ENCODE peak calls at places on chromosomes 4 and X, in eight cellular contexts. Y, Z, S, R, E, G, V and L are unnamed samples.

GRCh38 chrX:109684136-109684535 is 48.9 kb downstream of the ACSL4 start:
- DNase-seq in E (no peak), Z (no peak), S (no peak), V (no peak), G (peak; percentile 19), Y (no peak), R (no peak), L (no peak)

GRCh38 chr4:98793658-98794057 is 135.2 kb upstream of the TSPAN5 start:
- DNase-seq in S (no peak), Z (no peak), R (no peak), E (no peak), G (no peak), Y (no peak), V (no peak), L (no peak)

GRCh38 chr4:3229964-3230363 is 19.0 kb upstream of the MSANTD1 start:
- DNase-seq in E (no peak), G (no peak), R (no peak), Y (no peak), Z (no peak), S (no peak), V (peak; percentile 34), L (no peak)

GRCh38 chr4:118139241-118139640 is 105.0 kb downstream of the NDST3 start:
- DNase-seq in Y (no peak), R (peak; percentile 33), S (no peak), E (no peak), V (no peak), Z (no peak), G (no peak), L (no peak)

GRCh38 chr4:41749650-41750049 is 1.1 kb upstream of the PHOX2B start:
- DNase-seq in Z (no peak), Y (no peak), R (no peak), S (no peak), V (no peak), E (no peak), G (no peak), L (no peak)

GRCh38 chr4:84529169-84529751 is 30.2 kb upstream of the NKX6-1 start:
- DNase-seq in V (no peak), Z (no peak), E (peak; percentile 22), G (peak; percentile 11), R (peak; percentile 32), S (no peak), Y (no peak), L (no peak)

GRCh38 chrX:78540171-78540570 is 119.0 kb downstream of the RTL3 start:
- DNase-seq in V (no peak), R (no peak), Z (no peak), S (no peak), G (no peak), E (no peak), Y (no peak), L (no peak)

GRCh38 chr4:94833394-94833793 is 75.6 kb downstream of the BMPR1B start:
- DNase-seq in S (no peak), R (no peak), Y (no peak), V (no peak), G (peak; percentile 11), Z (no peak), E (no peak), L (no peak)

GRCh38 chrX:10015711-10016515 is 48.8 kb downstream of the CLDN34 start:
- DNase-seq in R (no peak), S (no peak), V (peak; percentile 59), Z (peak; percentile 39), G (peak; percentile 35), Y (peak; percentile 39), E (peak; percentile 22), L (peak; percentile 17)

GRCh38 chr4:87270144-87270543 is 49.7 kb upstream of the KLHL8 start:
- DNase-seq in G (peak; percentile 52), S (no peak), Z (peak; percentile 5), E (no peak), V (no peak), R (peak; percentile 60), Y (peak; percentile 20), L (no peak)

GRCh38 chr4:185914583-185915199 is 102.7 kb upstream of the SORBS2 start:
- DNase-seq in V (no peak), E (no peak), G (peak; percentile 82), R (no peak), S (no peak), Z (no peak), Y (no peak), L (no peak)

GRCh38 chrX:1592128-1592862 is 891 bp downstream of the AKAP17A start:
- DNase-seq in E (peak; percentile 72), Z (peak; percentile 19), R (peak; percentile 58), Y (peak; percentile 11), S (no peak), G (peak; percentile 5), V (no peak), L (peak; percentile 36)

GRCh38 chrX:46407036-46407752 is 138.0 kb downstream of the ZNF674 start:
- DNase-seq in E (no peak), S (no peak), Y (no peak), V (no peak), R (no peak), Z (no peak), G (no peak), L (no peak)

GRCh38 chr4:104393649-104394048 is 101.0 kb downstream of the CXXC4 start:
- DNase-seq in S (no peak), Z (no peak), G (no peak), V (no peak), E (no peak), Y (no peak), R (no peak), L (no peak)

GRCh38 chr4:70753630-70754029 is 31.9 kb downstream of the RUFY3 start:
- DNase-seq in V (no peak), G (no peak), Z (no peak), R (no peak), S (no peak), Y (no peak), E (no peak), L (no peak)

GRCh38 chr4:107299646-107300045 is 263.5 kb upstream of the DKK2 start:
- DNase-seq in Y (no peak), E (no peak), G (peak; percentile 47), S (no peak), R (no peak), V (no peak), Z (no peak), L (no peak)

DNA sequence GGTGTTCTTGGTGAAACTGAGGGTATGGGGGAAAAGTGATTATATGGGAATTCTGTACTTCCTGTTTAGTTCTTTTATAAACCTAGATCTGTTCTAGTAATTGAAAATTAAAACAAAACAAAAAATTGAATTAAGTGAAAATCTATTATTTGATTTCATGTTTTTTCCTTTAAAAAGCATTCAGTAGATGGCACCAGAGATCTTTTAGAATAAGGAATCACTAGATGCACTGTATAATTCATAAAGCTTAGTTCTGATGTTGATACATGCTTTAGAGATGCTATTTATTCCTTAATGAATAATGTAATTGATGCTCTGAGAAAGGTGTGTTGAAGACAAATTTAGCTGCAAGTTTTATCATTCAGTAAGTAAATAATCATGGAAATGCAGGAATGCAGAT is 87.3 kb downstream of the LCORL start:
- DNase-seq in Z (no peak), E (no peak), R (no peak), V (no peak), G (peak; percentile 14), Y (no peak), S (no peak), L (no peak)
- TF ChIP-seq CTCF in Z (no peak), E (no peak), R (no peak), V (no peak), G (peak; percentile 52), Y (no peak), S (no peak), L (no peak)

GRCh38 chrX:134908235-134908834 is 82.5 kb upstream of the SMIM10 start:
- DNase-seq in R (peak; percentile 49), Z (no peak), S (no peak), G (peak; percentile 65), Y (no peak), E (no peak), V (no peak), L (no peak)
- TF ChIP-seq CTCF in R (peak; percentile 18), Z (no peak), S (no peak), G (peak; percentile 42), Y (no peak), E (peak; percentile 30), V (no peak), L (no peak)

GRCh38 chrX:54746928-54747327 is 51.1 kb downstream of the ITIH6 start:
- DNase-seq in Z (no peak), Y (no peak), V (no peak), R (no peak), G (no peak), E (no peak), S (no peak), L (no peak)

GRCh38 chrX:54747713-54748393 is 50.2 kb downstream of the ITIH6 start:
- DNase-seq in E (no peak), S (no peak), Z (no peak), Y (no peak), V (no peak), R (no peak), G (no peak), L (no peak)

GRCh38 chrX:54748626-54749025 is 49.4 kb downstream of the ITIH6 start:
- DNase-seq in R (no peak), G (no peak), S (no peak), V (no peak), Y (no peak), Z (no peak), E (no peak), L (no peak)

DNA sequence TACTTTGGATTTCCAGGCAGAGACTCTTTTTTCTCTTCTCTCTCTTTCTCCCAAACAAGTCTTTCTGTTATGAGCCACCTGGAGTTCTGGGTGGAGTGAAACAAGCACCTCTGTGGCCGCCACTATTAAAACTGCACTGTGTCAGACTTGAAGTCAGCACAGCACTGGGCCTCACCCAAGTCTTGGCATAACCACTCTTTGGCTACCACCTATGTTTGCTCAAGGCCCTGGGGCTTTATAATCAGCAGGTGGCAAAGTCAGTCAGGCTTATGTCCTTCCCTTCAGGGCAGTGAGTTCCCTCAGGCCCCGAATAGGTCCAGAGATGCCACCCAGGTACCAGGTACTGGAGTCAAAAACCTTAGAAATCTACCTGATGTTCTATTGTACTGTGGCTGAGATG is 52.4 kb downstream of the ITIH6 start:
- DNase-seq in Z (no peak), E (no peak), G (no peak), V (no peak), S (no peak), Y (no peak), R (no peak), L (no peak)
- TF ChIP-seq CTCF in Z (no peak), E (no peak), G (no peak), V (no peak), S (no peak), Y (no peak), R (no peak), L (no peak)

DNA sequence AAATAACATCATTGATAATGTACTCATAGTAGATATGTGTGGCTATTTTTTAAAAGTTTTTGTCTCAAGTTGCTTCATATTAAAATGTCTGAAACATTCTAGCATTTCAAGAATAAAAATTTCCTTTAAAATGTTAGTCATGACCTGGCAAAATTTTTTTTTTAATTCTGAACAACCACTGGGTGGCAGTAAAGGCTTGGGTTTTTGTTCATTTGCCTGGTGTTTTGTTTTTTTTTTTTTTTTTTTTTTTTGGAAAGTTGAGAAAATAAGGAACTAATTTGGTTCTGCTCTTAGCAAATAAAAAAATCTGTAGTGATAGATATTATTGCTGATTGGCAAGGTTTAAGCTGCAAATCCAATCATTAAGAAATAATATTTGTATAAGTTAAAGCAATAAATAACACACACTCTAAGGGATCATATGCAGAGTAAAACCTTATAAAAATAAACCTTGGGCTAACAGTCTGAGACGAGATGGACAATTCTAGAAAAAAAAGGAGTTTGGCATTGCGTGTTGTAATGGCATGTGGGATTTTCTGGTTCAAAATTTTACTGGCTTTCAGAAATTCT is 81.4 kb downstream of the CEP44 start:
- DNase-seq in E (no peak), S (no peak), G (peak; percentile 38), V (no peak), R (peak; percentile 50), Y (peak; percentile 42), Z (peak; percentile 41), L (no peak)
- TF ChIP-seq CTCF in E (peak; percentile 29), S (peak; percentile 3), G (peak; percentile 62), V (peak; percentile 58), R (no peak), Y (peak; percentile 21), Z (peak; percentile 88), L (peak; percentile 77)